ENCODE peak calls at places on chromosomes 11 and 22, in ten cellular contexts. Z is keratinocyte, P is neuronal stem cell, G is IMR-90, K is HCT116, S is GM23248, N is DND-41, R is MM.1S, E is fibroblast of lung, C is PC-3. W is an unnamed sample.

GRCh38 chr22:23862103-23862502 is 4.4 kb downstream of the SLC2A11 start:
- DNase-seq in Z (no peak), P (no peak), S (peak), R (peak), N (peak), E (peak), G (peak), C (peak), K (peak), W (peak)

GRCh38 chr22:44738347-44738715 is 14.0 kb upstream of the ARHGAP8 start:
- DNase-seq in G (peak), E (no peak), N (no peak), C (peak), S (peak), R (no peak), Z (no peak), P (no peak), K (no peak), W (no peak)

GRCh38 chr11:1277936-1278512 is 31.4 kb downstream of the TOLLIP start:
- DNase-seq in Z (no peak), G (no peak), E (no peak), S (no peak), C (no peak), N (no peak), P (no peak), K (no peak), R (no peak), W (no peak)

GRCh38 chr22:33781396-33781795 is 138.9 kb downstream of the LARGE1 start:
- DNase-seq in G (peak), E (peak), C (no peak), S (peak), K (no peak), N (no peak), R (no peak), Z (no peak), P (no peak), W (peak)

GRCh38 chr11:31487848-31488247 is 21.6 kb downstream of the IMMP1L start:
- DNase-seq in N (peak), K (peak), R (peak), C (peak), P (peak), G (peak), Z (peak), E (peak), S (peak), W (peak)

GRCh38 chr11:70532728-70533127 is 134.4 kb downstream of the CTTN start:
- DNase-seq in C (no peak), G (peak), R (no peak), Z (no peak), K (no peak), N (no peak), P (no peak), E (no peak), S (peak), W (peak)

GRCh38 chr11:102177974-102178631 is 67.9 kb downstream of the YAP1 start:
- DNase-seq in P (no peak), E (peak), R (no peak), C (peak), S (peak), G (peak), Z (peak), K (peak), N (no peak), W (peak)

GRCh38 chr22:38352436-38352835 is 35.2 kb upstream of the CSNK1E start:
- DNase-seq in R (no peak), G (no peak), N (no peak), C (no peak), P (no peak), E (no peak), K (no peak), S (no peak), Z (no peak), W (no peak)

GRCh38 chr11:11977206-11977938 is 31.1 kb downstream of the DKK3 start:
- DNase-seq in C (peak), P (no peak), K (peak), G (peak), N (no peak), Z (no peak), S (peak), E (peak), R (no peak), W (peak)

GRCh38 chr11:40987895-40988435 is 471.5 kb downstream of the LRRC4C start:
- DNase-seq in G (no peak), C (no peak), S (no peak), N (no peak), Z (no peak), E (no peak), K (no peak), R (no peak), P (peak), W (no peak)

GRCh38 chr11:111452146-111452545 is 60.0 kb downstream of the BTG4 start:
- DNase-seq in Z (no peak), R (no peak), P (no peak), C (peak), S (peak), E (no peak), G (peak), K (no peak), N (no peak), W (no peak)

GRCh38 chr11:72441647-72442267 is 7.4 kb upstream of the CLPB start:
- DNase-seq in K (no peak), C (no peak), Z (no peak), N (no peak), S (peak), E (peak), P (no peak), R (no peak), G (peak), W (peak)

GRCh38 chr11:19433367-19433766 is 192.6 kb upstream of the E2F8 start:
- DNase-seq in K (no peak), Z (no peak), P (no peak), N (no peak), S (no peak), G (no peak), E (no peak), R (peak), C (no peak), W (no peak)

GRCh38 chr22:29555065-29555644 is 1.6 kb upstream of the THOC5 start:
- DNase-seq in Z (no peak), R (no peak), G (peak), K (no peak), C (no peak), E (peak), P (no peak), S (peak), N (no peak), W (no peak)

GRCh38 chr11:115630109-115630700 is 126.0 kb upstream of the CADM1 start:
- DNase-seq in E (no peak), S (no peak), G (no peak), Z (no peak), R (no peak), P (no peak), C (no peak), K (no peak), N (no peak), W (no peak)

GRCh38 chr11:128814856-128815705 is 52.0 kb downstream of the KCNJ1 start:
- DNase-seq in Z (no peak), K (no peak), R (no peak), E (peak), S (peak), N (no peak), P (peak), C (peak), G (peak), W (peak)

GRCh38 chr11:109586789-109587188 is 164.8 kb downstream of the C11orf87 start:
- DNase-seq in S (no peak), N (no peak), R (no peak), K (no peak), E (no peak), C (no peak), G (no peak), Z (no peak), P (no peak), W (no peak)

GRCh38 chr11:115672999-115673411 is 168.8 kb upstream of the CADM1 start:
- DNase-seq in C (no peak), K (no peak), N (no peak), Z (no peak), S (peak), R (no peak), G (peak), E (peak), P (no peak), W (peak)

GRCh38 chr22:17774206-17774927 is at the start of gene BID:
- DNase-seq in Z (no peak), K (no peak), E (no peak), R (peak), G (peak), C (peak), S (peak), N (peak), P (no peak), W (peak)

GRCh38 chr11:35951659-35952058 is 7.8 kb downstream of the LDLRAD3 start:
- DNase-seq in Z (no peak), R (no peak), P (no peak), G (no peak), C (no peak), N (no peak), E (peak), K (no peak), S (no peak), W (no peak)

GRCh38 chr11:31870609-31871309 is 59.6 kb upstream of the PAX6 start:
- DNase-seq in R (peak), E (peak), G (peak), C (peak), S (peak), N (peak), K (peak), Z (no peak), P (peak), W (peak)

GRCh38 chr11:73507086-73507485 is 90.8 kb downstream of the FAM168A start:
- DNase-seq in E (no peak), C (no peak), P (no peak), Z (no peak), K (no peak), G (peak), R (no peak), S (peak), N (no peak), W (no peak)

GRCh38 chr11:1757861-1758610 is 5.7 kb downstream of the CTSD start:
- DNase-seq in N (peak), Z (no peak), R (no peak), P (no peak), E (no peak), S (no peak), C (no peak), K (no peak), G (no peak), W (no peak)

GRCh38 chr11:67345949-67346819 is 7.2 kb downstream of the POLD4 start:
- DNase-seq in C (peak), K (peak), E (peak), Z (no peak), G (peak), S (peak), N (peak), P (no peak), R (peak), W (peak)

GRCh38 chr11:1391165-1392010 is 1.7 kb downstream of the BRSK2 start:
- DNase-seq in K (no peak), S (no peak), R (no peak), E (no peak), P (no peak), G (no peak), C (no peak), Z (no peak), N (no peak), W (no peak)

GRCh38 chr22:34812631-34813030 is 253.3 kb upstream of the ISX start:
- DNase-seq in Z (no peak), S (no peak), G (no peak), E (no peak), P (no peak), K (no peak), R (no peak), N (no peak), C (no peak), W (peak)

GRCh38 chr11:3010521-3011275 is 18.6 kb upstream of the NAP1L4 start:
- DNase-seq in N (no peak), K (no peak), Z (no peak), C (no peak), E (peak), P (no peak), R (no peak), G (no peak), S (no peak), W (no peak)
- H3K9ac ChIP-seq in N (no peak), K (no peak), Z (no peak), C (no peak), E (no peak), P (no peak), R (no peak), G (no peak), S (no peak), W (peak)

GRCh38 chr11:14331476-14332136 is 27.4 kb downstream of the RRAS2 start:
- DNase-seq in R (no peak), E (no peak), C (no peak), K (no peak), Z (no peak), G (no peak), N (no peak), P (no peak), S (no peak), W (no peak)
- H3K9ac ChIP-seq in R (no peak), E (no peak), C (no peak), K (no peak), Z (no peak), G (no peak), N (no peak), P (no peak), S (no peak), W (no peak)

GRCh38 chr11:2931771-2932738 is 2.8 kb upstream of the PHLDA2 start:
- DNase-seq in N (no peak), E (no peak), K (no peak), Z (no peak), S (no peak), R (no peak), C (no peak), G (no peak), P (no peak), W (no peak)

GRCh38 chr11:2931416-2931746 is 2.2 kb upstream of the PHLDA2 start:
- DNase-seq in N (no peak), E (no peak), K (no peak), G (no peak), Z (no peak), S (no peak), R (no peak), C (no peak), P (no peak), W (no peak)

GRCh38 chr11:2929511-2929879 is 275 bp upstream of the PHLDA2 start:
- DNase-seq in S (peak), K (peak), R (no peak), N (no peak), Z (no peak), E (peak), C (peak), P (no peak), G (peak), W (peak)

GRCh38 chr11:2929880-2930704 is 872 bp upstream of the PHLDA2 start:
- DNase-seq in R (peak), N (no peak), C (peak), K (peak), S (peak), P (peak), Z (no peak), E (peak), G (peak), W (peak)

GRCh38 chr11:2930705-2931415 is 1.6 kb upstream of the PHLDA2 start:
- DNase-seq in K (peak), C (peak), G (peak), P (peak), E (peak), Z (no peak), R (peak), S (peak), N (no peak), W (peak)
- H3K9ac ChIP-seq in K (peak), C (peak), G (peak), P (peak), E (no peak), Z (peak), R (peak), S (peak), N (no peak), W (peak)

GRCh38 chr22:39712938-39713525 is 142.5 kb downstream of the CACNA1I start:
- DNase-seq in N (no peak), C (no peak), R (no peak), K (no peak), E (no peak), P (no peak), Z (no peak), S (no peak), G (no peak), W (no peak)
- H3K9ac ChIP-seq in N (no peak), C (no peak), R (no peak), K (no peak), E (no peak), P (no peak), Z (no peak), S (no peak), G (no peak), W (no peak)

GRCh38 chr11:65066805-65067291 is 8.5 kb upstream of the NAALADL1 start:
- DNase-seq in C (no peak), G (no peak), Z (no peak), S (no peak), K (no peak), N (no peak), P (no peak), E (no peak), R (no peak), W (no peak)
- H3K9ac ChIP-seq in C (no peak), G (no peak), Z (no peak), S (no peak), K (no peak), N (no peak), P (peak), E (no peak), R (no peak), W (no peak)

DNA sequence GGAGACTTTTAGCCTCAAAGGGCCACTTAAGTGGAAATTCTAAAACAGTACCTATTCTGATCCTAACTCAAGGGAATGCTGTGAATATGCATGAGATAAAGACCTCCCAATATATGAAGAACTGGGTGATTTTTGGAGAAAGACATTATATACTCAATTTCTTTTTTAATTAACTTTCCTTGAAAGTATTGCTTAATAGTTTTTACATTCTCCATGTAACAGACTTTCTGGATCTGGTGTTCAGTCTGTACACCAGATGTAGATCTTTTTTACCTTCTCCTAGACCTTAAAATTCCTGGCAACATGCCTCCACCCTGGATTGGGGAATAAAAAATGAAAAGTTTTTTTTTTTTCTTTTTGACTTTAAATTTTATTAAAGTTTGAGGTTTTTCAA is 777 bp downstream of the NNMT start:
- DNase-seq in Z (no peak), E (no peak), P (no peak), G (no peak), C (no peak), N (no peak), R (no peak), S (peak), K (no peak), W (no peak)
- H3K9ac ChIP-seq in Z (no peak), E (peak), P (no peak), G (peak), C (peak), N (no peak), R (no peak), S (peak), K (no peak), W (peak)

GRCh38 chr22:20021196-20022181 is 579 bp downstream of the TANGO2 start:
- DNase-seq in K (no peak), R (peak), N (peak), P (no peak), S (peak), Z (no peak), E (peak), G (peak), C (peak), W (peak)

GRCh38 chr22:20019661-20020532 is 1.0 kb upstream of the TANGO2 start:
- DNase-seq in Z (no peak), K (no peak), N (peak), E (no peak), G (no peak), P (no peak), C (no peak), R (no peak), S (no peak), W (no peak)

GRCh38 chr22:20023214-20023613 is 2.3 kb downstream of the TANGO2 start:
- DNase-seq in Z (no peak), N (no peak), S (no peak), P (no peak), R (no peak), G (no peak), E (no peak), C (no peak), K (no peak), W (no peak)

GRCh38 chr22:20022231-20023069 is 1.5 kb downstream of the TANGO2 start:
- DNase-seq in S (no peak), E (no peak), Z (no peak), P (no peak), R (no peak), N (no peak), K (no peak), C (no peak), G (no peak), W (no peak)

GRCh38 chr22:20020533-20021195 is at the start of gene TANGO2:
- DNase-seq in G (peak), N (peak), P (peak), E (peak), C (peak), R (peak), S (peak), K (peak), Z (peak), W (peak)
- H3K9ac ChIP-seq in G (peak), N (peak), P (peak), E (peak), C (peak), R (peak), S (peak), K (peak), Z (peak), W (peak)

W was measured in mesenchymal stem cell.